ENCODE peak calls at places on chromosome 1, in eight cellular contexts. C is endothelial cell of umbilical vein, Q is heart left ventricle, D is transverse colon, T is prostate gland, P is A549, K is erythroblast, Y is breast epithelium. V is an unnamed sample.
A peak's percentile ranks its signal among the peaks of the same experiment; 100 is the strongest.

GRCh38 chr1:50783286-50783685 is 176.8 kb downstream of the FAF1 start:
- DNase-seq in C (no peak), Q (no peak), D (no peak), T (no peak), P (no peak), K (no peak), Y (no peak), V (no peak)

GRCh38 chr1:119286587-119287181 is 81.9 kb upstream of the HAO2 start:
- DNase-seq in C (peak; percentile 28), Q (no peak), D (peak; percentile 12), T (peak; percentile 28), P (peak; percentile 4), K (peak; percentile 23), Y (no peak), V (peak; percentile 53)

GRCh38 chr1:20380175-20380574 is 89.5 kb downstream of the VWA5B1 start:
- DNase-seq in C (no peak), Q (no peak), D (no peak), T (no peak), P (no peak), K (no peak), Y (no peak), V (no peak)

GRCh38 chr1:60972841-60973364 is 109.5 kb upstream of the NFIA start:
- DNase-seq in C (peak; percentile 16), Q (no peak), D (no peak), T (no peak), P (no peak), K (peak; percentile 87), Y (no peak), V (no peak)

GRCh38 chr1:21499283-21499945 is 9.8 kb upstream of the ALPL start:
- DNase-seq in C (no peak), Q (no peak), D (no peak), T (no peak), P (no peak), K (no peak), Y (no peak), V (no peak)

GRCh38 chr1:81179239-81179638 is 621.5 kb upstream of the ADGRL2 start:
- DNase-seq in C (peak; percentile 90), Q (no peak), D (no peak), T (no peak), P (peak; percentile 3), K (peak; percentile 86), Y (no peak), V (no peak)

GRCh38 chr1:76948846-76949245 is 81.6 kb downstream of the ST6GALNAC5 start:
- DNase-seq in C (no peak), Q (no peak), D (no peak), T (no peak), P (no peak), K (no peak), Y (no peak), V (no peak)

GRCh38 chr1:20052386-20052785 is 17.6 kb upstream of the PLA2G5 start:
- DNase-seq in C (no peak), Q (no peak), D (no peak), T (no peak), P (no peak), K (no peak), Y (no peak), V (no peak)

GRCh38 chr1:226325178-226325577 is 16.2 kb upstream of the LIN9 start:
- DNase-seq in C (no peak), Q (no peak), D (no peak), T (no peak), P (no peak), K (no peak), Y (no peak), V (no peak)

GRCh38 chr1:12123172-12123571 is 43.6 kb upstream of the TNFRSF1B start:
- DNase-seq in C (no peak), Q (no peak), D (no peak), T (no peak), P (no peak), K (no peak), Y (no peak), V (no peak)

GRCh38 chr1:12124693-12125421 is 41.9 kb upstream of the TNFRSF1B start:
- DNase-seq in C (peak; percentile 77), Q (peak; percentile 76), D (peak; percentile 78), T (peak; percentile 72), P (peak; percentile 24), K (peak; percentile 55), Y (peak; percentile 66), V (peak; percentile 78)

GRCh38 chr1:12125422-12126355 is 41.1 kb upstream of the TNFRSF1B start:
- DNase-seq in C (peak; percentile 50), Q (no peak), D (no peak), T (no peak), P (no peak), K (no peak), Y (no peak), V (peak; percentile 53)

GRCh38 chr1:12126781-12127180 is 40.0 kb upstream of the TNFRSF1B start:
- DNase-seq in C (no peak), Q (no peak), D (no peak), T (no peak), P (no peak), K (no peak), Y (no peak), V (no peak)

DNA sequence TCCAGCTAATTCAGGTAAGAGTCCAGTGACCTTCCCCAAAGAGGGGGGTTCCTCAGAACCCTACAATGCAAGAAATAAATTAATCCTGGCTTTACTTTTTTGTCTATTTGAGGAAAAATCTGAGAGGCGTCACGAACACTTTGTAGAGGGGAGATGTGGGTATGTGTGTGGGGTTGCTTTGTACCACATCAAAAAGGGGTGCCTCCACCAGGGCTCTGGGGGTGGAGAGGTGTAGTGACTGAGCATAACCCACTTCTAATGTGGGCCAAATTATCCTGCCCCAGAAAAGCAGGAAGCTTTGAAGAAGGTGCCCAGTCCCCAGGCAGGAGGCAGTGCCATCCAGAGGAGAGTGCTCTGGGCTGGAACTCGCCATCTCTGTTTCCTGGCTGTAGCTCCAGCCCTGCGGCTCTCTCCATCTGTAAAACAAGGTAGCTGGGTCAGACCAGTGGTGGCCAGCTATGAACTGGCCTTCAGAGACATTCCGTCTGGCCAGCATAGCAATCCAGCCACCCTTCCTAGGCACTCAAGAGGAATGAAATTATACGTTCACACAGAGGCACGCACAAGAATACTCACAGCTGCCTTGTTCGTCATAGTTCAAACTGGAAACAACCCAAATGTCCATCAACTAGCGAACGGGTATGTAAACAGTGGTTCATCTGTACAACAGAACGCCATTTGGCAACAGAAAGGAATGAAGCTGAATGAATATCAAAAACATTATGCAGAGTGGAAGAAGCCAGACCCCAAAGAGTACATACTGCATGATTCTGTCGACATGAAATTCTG is 45.4 kb upstream of the TNFRSF1B start:
- DNase-seq in C (no peak), Q (peak; percentile 1), D (no peak), T (no peak), P (no peak), K (no peak), Y (no peak), V (no peak)
- TF ChIP-seq POLR2A in C (no peak), Q (no peak), D (no peak), T (no peak), P (no peak), K (no peak), Y (no peak), V (no peak)

DNA sequence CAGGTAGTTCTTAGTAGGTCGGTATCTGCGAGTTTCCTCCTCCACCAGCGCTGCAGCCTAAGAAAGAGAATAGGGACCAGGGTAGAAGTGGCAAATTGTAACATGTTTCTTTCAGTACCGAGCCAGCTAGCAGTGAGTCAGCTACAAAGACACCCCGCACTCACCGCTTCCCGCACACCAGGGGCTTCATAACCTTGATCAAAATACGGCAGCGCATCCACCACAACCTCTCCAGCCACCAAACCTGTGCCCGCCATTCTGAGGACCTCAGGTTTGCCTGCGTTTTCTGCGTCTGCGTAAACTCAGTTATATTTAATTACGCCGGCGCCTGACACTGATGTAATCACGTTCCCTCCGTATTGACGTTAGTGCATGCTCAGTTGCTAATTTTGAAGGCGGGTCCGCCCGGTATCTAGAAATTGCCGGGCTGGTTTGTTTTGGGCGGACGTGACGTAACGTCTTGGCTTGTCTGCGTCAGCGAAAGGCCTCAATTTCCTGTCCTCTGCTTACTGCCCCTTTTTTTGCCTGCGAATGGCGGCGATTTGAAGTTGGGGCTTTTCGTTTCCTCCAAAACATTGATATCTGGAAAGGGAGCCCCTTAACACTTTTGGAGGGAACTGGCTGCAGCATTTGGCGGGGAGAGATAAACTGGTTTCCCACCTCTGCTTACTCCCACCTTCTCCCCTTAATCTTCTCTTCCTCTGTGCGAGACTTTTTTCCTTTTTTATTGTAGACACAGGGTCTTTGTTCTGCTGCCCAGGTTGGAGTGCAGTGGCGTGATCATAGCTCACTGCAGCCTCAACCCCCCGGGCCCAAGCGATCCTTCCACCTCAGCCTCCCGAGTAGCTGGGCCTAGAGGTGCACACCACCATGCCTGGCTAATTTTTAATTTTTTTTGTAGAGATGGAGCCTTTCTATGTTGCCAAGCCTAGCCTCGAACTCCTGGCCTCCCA is at the start of gene BCAS2:
- DNase-seq in C (peak; percentile 98), Q (peak; percentile 98), D (peak; percentile 98), T (peak; percentile 98), P (peak; percentile 71), K (peak; percentile 99), Y (peak; percentile 98), V (peak; percentile 98)
- TF ChIP-seq POLR2A in C (peak; percentile 93), Q (no peak), D (peak; percentile 95), T (peak; percentile 92), P (peak; percentile 79), K (peak; percentile 93), Y (peak; percentile 76), V (peak; percentile 92)

DNA sequence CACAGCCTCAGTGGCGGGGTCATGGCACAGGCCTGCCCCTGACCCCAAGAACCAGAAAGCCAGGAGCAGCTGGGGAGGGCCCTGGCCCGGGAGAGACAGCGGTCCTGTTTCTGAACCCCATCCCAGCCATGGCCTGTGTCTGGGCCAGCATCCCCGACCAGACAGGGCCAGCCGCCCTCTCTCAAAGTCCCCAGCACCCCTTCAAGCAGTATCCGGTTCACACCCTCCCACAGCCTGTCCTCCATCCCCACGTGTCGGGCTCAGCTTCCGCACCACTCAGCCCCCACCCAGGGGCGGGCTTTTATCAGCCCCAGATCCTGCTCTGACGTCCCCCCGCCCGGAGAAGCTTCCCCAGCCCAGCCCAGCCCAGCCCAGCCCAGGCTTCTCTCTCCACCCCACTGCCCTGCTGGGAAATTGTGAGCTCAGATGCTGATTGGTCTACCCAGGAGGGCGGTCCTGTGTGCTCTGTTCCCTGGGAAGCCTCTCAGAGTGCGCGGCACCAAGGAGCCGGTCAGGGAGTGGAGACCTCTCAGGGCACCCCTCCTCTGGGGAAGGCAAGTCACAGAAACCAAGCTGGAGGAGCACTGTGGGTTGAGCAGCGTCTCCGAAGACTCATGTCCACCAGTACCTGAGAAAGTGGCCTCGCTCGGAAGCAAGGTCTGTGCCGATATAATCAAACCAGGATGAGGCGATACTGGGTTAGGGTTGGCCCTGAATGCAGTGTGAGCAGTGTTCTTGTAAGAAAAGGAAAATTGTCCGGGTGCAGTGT is 4.7 kb upstream of the FAAP20 start:
- DNase-seq in C (peak; percentile 89), Q (peak; percentile 96), D (peak; percentile 92), T (peak; percentile 87), P (peak; percentile 91), K (peak; percentile 90), Y (peak; percentile 79), V (no peak)
- TF ChIP-seq POLR2A in C (peak; percentile 72), Q (no peak), D (peak; percentile 86), T (peak; percentile 77), P (peak; percentile 41), K (peak; percentile 78), Y (peak; percentile 59), V (no peak)

GRCh38 chr1:26306290-26307221 is at the start of gene UBXN11:
- DNase-seq in C (peak; percentile 95), Q (peak; percentile 95), D (peak; percentile 95), T (peak; percentile 96), P (peak; percentile 99), K (peak; percentile 94), Y (peak; percentile 95), V (peak; percentile 93)
- TF ChIP-seq POLR2A in C (no peak), Q (no peak), D (peak; percentile 16), T (no peak), P (peak; percentile 45), K (peak; percentile 70), Y (no peak), V (peak; percentile 15)

V was measured in NB4.